ENCODE peak calls at places on chromosomes 7 and 10, in seven cellular contexts. P, F, M, Q, I, D and R are unnamed samples.

GRCh38 chr10:133159950-133160812 is at the start of gene KNDC1:
- DNase-seq in I (peak), Q (no peak), M (no peak), F (peak), D (no peak), P (peak), R (peak)

GRCh38 chr7:155665957-155666287 is 21.5 kb downstream of the RBM33 start:
- DNase-seq in D (no peak), F (no peak), Q (no peak), I (no peak), P (no peak), M (peak), R (no peak)

GRCh38 chr10:1107679-1108078 is 51.5 kb downstream of the WDR37 start:
- DNase-seq in P (no peak), D (peak), I (no peak), Q (peak), F (no peak), M (no peak), R (no peak)

GRCh38 chr7:95297041-95297440 is 27.3 kb downstream of the PON1 start:
- DNase-seq in M (no peak), Q (no peak), D (no peak), P (no peak), I (no peak), F (no peak), R (no peak)

GRCh38 chr7:33806284-33807157 is 98.8 kb upstream of the BMPER start:
- DNase-seq in I (no peak), M (no peak), P (no peak), F (peak), Q (peak), D (no peak), R (no peak)

GRCh38 chr7:78768859-78769258 is 684.6 kb downstream of the MAGI2 start:
- DNase-seq in I (no peak), P (no peak), D (no peak), F (no peak), M (no peak), Q (no peak), R (no peak)

GRCh38 chr7:113801751-113802150 is 117.1 kb downstream of the PPP1R3A start:
- DNase-seq in F (no peak), I (no peak), M (no peak), P (no peak), D (no peak), Q (no peak), R (no peak)

GRCh38 chr10:58465641-58466040 is 47.0 kb upstream of the BICC1 start:
- DNase-seq in P (no peak), D (no peak), M (no peak), I (no peak), Q (no peak), F (no peak), R (no peak)

GRCh38 chr10:3658766-3659165 is 126.2 kb downstream of the KLF6 start:
- DNase-seq in P (no peak), Q (no peak), I (no peak), F (no peak), D (no peak), M (no peak), R (no peak)

GRCh38 chr7:78398576-78398975 is 600.0 kb downstream of the PHTF2 start:
- DNase-seq in F (no peak), Q (no peak), P (no peak), D (no peak), I (no peak), M (no peak), R (no peak)

GRCh38 chr10:118985576-118985975 is 43.9 kb upstream of the NANOS1 start:
- DNase-seq in M (no peak), I (no peak), F (no peak), D (no peak), Q (no peak), P (no peak), R (no peak)

GRCh38 chr10:118991326-118991725 is 38.2 kb upstream of the NANOS1 start:
- DNase-seq in P (no peak), F (no peak), D (no peak), M (no peak), Q (no peak), I (no peak), R (no peak)

GRCh38 chr10:118983263-118983662 is 46.3 kb upstream of the NANOS1 start:
- DNase-seq in F (no peak), P (no peak), D (no peak), Q (peak), M (no peak), I (no peak), R (no peak)

GRCh38 chr10:118990326-118990725 is 39.2 kb upstream of the NANOS1 start:
- DNase-seq in Q (no peak), I (no peak), M (no peak), F (no peak), D (no peak), P (no peak), R (no peak)

GRCh38 chr10:118986815-118987790 is 42.4 kb upstream of the NANOS1 start:
- DNase-seq in I (no peak), Q (no peak), P (no peak), M (no peak), F (no peak), D (no peak), R (no peak)
- H3K4me3 ChIP-seq in I (no peak), Q (no peak), P (no peak), M (no peak), F (no peak), D (no peak), R (no peak)

GRCh38 chr7:135965602-135966001 is 11.6 kb downstream of the MTPN start:
- DNase-seq in Q (no peak), I (no peak), M (no peak), P (no peak), F (no peak), D (no peak), R (no peak)
- TF ChIP-seq EP300 in Q (no peak), I (no peak), M (no peak), P (no peak), F (no peak), D (no peak), R (no peak)

GRCh38 chr7:19116121-19117080 is 1.0 kb downstream of the TWIST1 start:
- DNase-seq in M (peak), P (no peak), I (peak), D (no peak), Q (no peak), F (no peak), R (no peak)

GRCh38 chr7:19112290-19113000 is 5.0 kb downstream of the TWIST1 start:
- DNase-seq in Q (no peak), P (no peak), F (no peak), D (no peak), I (peak), M (no peak), R (peak)

GRCh38 chr7:19113855-19114590 is 3.4 kb downstream of the TWIST1 start:
- DNase-seq in P (no peak), F (no peak), M (no peak), Q (no peak), I (no peak), D (no peak), R (no peak)

GRCh38 chr7:19113001-19113349 is 4.5 kb downstream of the TWIST1 start:
- DNase-seq in M (no peak), P (no peak), Q (no peak), I (no peak), F (no peak), D (no peak), R (no peak)

DNA sequence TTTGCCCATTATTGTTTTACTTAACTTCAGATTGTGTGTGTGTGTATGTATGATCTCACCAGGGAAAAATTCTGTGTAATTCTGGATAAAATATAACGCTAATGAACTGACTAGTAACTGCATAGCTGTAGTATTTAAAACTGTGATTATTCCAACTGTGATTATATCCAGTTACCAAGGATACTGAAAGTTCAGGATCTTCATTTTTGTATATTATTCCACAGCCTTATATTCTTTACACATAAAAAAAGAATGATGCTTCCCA is 2.9 kb downstream of the TWIST1 start:
- DNase-seq in I (no peak), P (no peak), M (no peak), D (no peak), Q (no peak), F (no peak), R (no peak)
- H3K4me3 ChIP-seq in I (no peak), P (no peak), M (no peak), D (no peak), Q (no peak), F (peak), R (peak)

GRCh38 chr10:86521620-86522384 is at the start of gene WAPL:
- DNase-seq in I (peak), Q (peak), P (peak), D (peak), F (peak), M (peak), R (peak)
- TF ChIP-seq EP300 in I (no peak), Q (no peak), P (no peak), D (no peak), F (no peak), M (no peak), R (no peak)

GRCh38 chr10:71245420-71246325 is 33.3 kb downstream of the UNC5B start:
- DNase-seq in Q (no peak), D (no peak), I (peak), F (no peak), M (no peak), P (no peak), R (no peak)

GRCh38 chr10:71241899-71242620 is 29.7 kb downstream of the UNC5B start:
- DNase-seq in Q (no peak), P (no peak), M (no peak), I (no peak), D (no peak), F (no peak), R (no peak)

GRCh38 chr10:71242621-71243009 is 30.2 kb downstream of the UNC5B start:
- DNase-seq in Q (no peak), F (no peak), I (no peak), P (no peak), D (no peak), M (no peak), R (no peak)

GRCh38 chr10:71244638-71245419 is 32.5 kb downstream of the UNC5B start:
- DNase-seq in M (no peak), F (peak), D (no peak), I (peak), Q (peak), P (no peak), R (no peak)

GRCh38 chr10:71243756-71244637 is 31.6 kb downstream of the UNC5B start:
- DNase-seq in I (no peak), Q (no peak), M (peak), F (no peak), D (peak), P (no peak), R (no peak)
- H3K4me3 ChIP-seq in I (peak), Q (peak), M (no peak), F (peak), D (peak), P (no peak), R (peak)